ENCODE peak calls at places on chromosomes 13 and 19, in five cellular contexts. One of them, this sample, is unnamed. For H3K4me1, the result is how much of the 10 kb centered on the place peaks cover.

GRCh38 chr13:32426981-32427851 is 714 bp downstream of the N4BP2L1 start:
- DNase-seq in heart right ventricle: peak
- DNase-seq in right cardiac atrium: peak
- DNase-seq in effector memory CD4-positive, alpha-beta T cell: peak
- DNase-seq in tibial nerve: peak
- DNase-seq in this sample: peak

GRCh38 chr19:50222691-50223438 is 19.4 kb downstream of the MYH14 start:
- DNase-seq in tibial nerve: no peak
- DNase-seq in effector memory CD4-positive, alpha-beta T cell: no peak
- DNase-seq in heart right ventricle: no peak
- DNase-seq in right cardiac atrium: no peak
- DNase-seq in this sample: no peak

GRCh38 chr19:41697198-41697855 is 9.3 kb upstream of the CEACAM7 start:
- DNase-seq in heart right ventricle: no peak
- DNase-seq in tibial nerve: no peak
- DNase-seq in right cardiac atrium: no peak
- DNase-seq in effector memory CD4-positive, alpha-beta T cell: no peak
- DNase-seq in this sample: no peak

GRCh38 chr13:110347535-110348308 is 40.6 kb downstream of the COL4A2 start:
- DNase-seq in effector memory CD4-positive, alpha-beta T cell: no peak
- DNase-seq in tibial nerve: no peak
- DNase-seq in right cardiac atrium: peak
- DNase-seq in heart right ventricle: peak
- DNase-seq in this sample: no peak

GRCh38 chr19:45306522-45307027 is 16.1 kb downstream of the CKM start:
- DNase-seq in heart right ventricle: no peak
- DNase-seq in right cardiac atrium: no peak
- DNase-seq in tibial nerve: no peak
- DNase-seq in effector memory CD4-positive, alpha-beta T cell: no peak
- DNase-seq in this sample: no peak

GRCh38 chr13:43802511-43802910 is 15.7 kb upstream of the ENOX1 start:
- DNase-seq in effector memory CD4-positive, alpha-beta T cell: no peak
- DNase-seq in right cardiac atrium: no peak
- DNase-seq in tibial nerve: no peak
- DNase-seq in heart right ventricle: no peak
- DNase-seq in this sample: no peak

GRCh38 chr13:22050951-22051563 is 380.2 kb downstream of the FGF9 start:
- DNase-seq in tibial nerve: no peak
- DNase-seq in heart right ventricle: no peak
- DNase-seq in right cardiac atrium: no peak
- DNase-seq in effector memory CD4-positive, alpha-beta T cell: no peak
- DNase-seq in this sample: no peak

GRCh38 chr13:42524487-42525034 is 49.4 kb upstream of the TNFSF11 start:
- DNase-seq in effector memory CD4-positive, alpha-beta T cell: no peak
- DNase-seq in heart right ventricle: no peak
- DNase-seq in tibial nerve: no peak
- DNase-seq in right cardiac atrium: no peak
- DNase-seq in this sample: no peak

GRCh38 chr13:78193853-78194252 is 275.2 kb upstream of the EDNRB start:
- DNase-seq in effector memory CD4-positive, alpha-beta T cell: no peak
- DNase-seq in heart right ventricle: no peak
- DNase-seq in tibial nerve: no peak
- DNase-seq in right cardiac atrium: no peak
- DNase-seq in this sample: no peak

GRCh38 chr19:35204799-35205732 is 23.5 kb downstream of the FAM187B start:
- DNase-seq in tibial nerve: no peak
- DNase-seq in heart right ventricle: no peak
- DNase-seq in right cardiac atrium: no peak
- DNase-seq in effector memory CD4-positive, alpha-beta T cell: no peak
- DNase-seq in this sample: peak

GRCh38 chr19:55579766-55580621 is 654 bp downstream of the ZNF579 start:
- DNase-seq in heart right ventricle: peak
- DNase-seq in tibial nerve: no peak
- DNase-seq in effector memory CD4-positive, alpha-beta T cell: no peak
- DNase-seq in right cardiac atrium: peak
- DNase-seq in this sample: peak

GRCh38 chr13:50594276-50594970 is 249.1 kb downstream of the DLEU7 start:
- DNase-seq in heart right ventricle: no peak
- DNase-seq in right cardiac atrium: no peak
- DNase-seq in tibial nerve: no peak
- DNase-seq in effector memory CD4-positive, alpha-beta T cell: no peak
- DNase-seq in this sample: no peak

GRCh38 chr19:5826531-5827341 is 12.8 kb downstream of the FUT6 start:
- DNase-seq in effector memory CD4-positive, alpha-beta T cell: no peak
- DNase-seq in right cardiac atrium: peak
- DNase-seq in tibial nerve: no peak
- DNase-seq in heart right ventricle: peak
- DNase-seq in this sample: peak

GRCh38 chr13:27379126-27379525 is 45.3 kb upstream of the GTF3A start:
- DNase-seq in effector memory CD4-positive, alpha-beta T cell: no peak
- DNase-seq in heart right ventricle: no peak
- DNase-seq in right cardiac atrium: no peak
- DNase-seq in tibial nerve: no peak
- DNase-seq in this sample: no peak

GRCh38 chr19:38877781-38878574 is at the start of gene RINL:
- DNase-seq in right cardiac atrium: no peak
- DNase-seq in tibial nerve: no peak
- DNase-seq in effector memory CD4-positive, alpha-beta T cell: peak
- DNase-seq in heart right ventricle: no peak
- DNase-seq in this sample: peak

GRCh38 chr19:15268192-15268927 is 36.1 kb upstream of the EPHX3 start:
- DNase-seq in effector memory CD4-positive, alpha-beta T cell: no peak
- DNase-seq in heart right ventricle: no peak
- DNase-seq in right cardiac atrium: peak
- DNase-seq in tibial nerve: no peak
- DNase-seq in this sample: peak

GRCh38 chr19:50870417-50871089 is 2.7 kb upstream of the KLK2 start:
- DNase-seq in tibial nerve: no peak
- DNase-seq in heart right ventricle: no peak
- DNase-seq in right cardiac atrium: no peak
- DNase-seq in effector memory CD4-positive, alpha-beta T cell: no peak
- DNase-seq in this sample: no peak

GRCh38 chr19:5046339-5047039 is 77.6 kb downstream of the KDM4B start:
- DNase-seq in heart right ventricle: no peak
- DNase-seq in right cardiac atrium: no peak
- DNase-seq in tibial nerve: no peak
- DNase-seq in effector memory CD4-positive, alpha-beta T cell: no peak
- DNase-seq in this sample: peak

GRCh38 chr19:50835785-50836542 is 2.6 kb upstream of the KLK15 start:
- DNase-seq in right cardiac atrium: peak
- DNase-seq in heart right ventricle: peak
- DNase-seq in tibial nerve: peak
- DNase-seq in effector memory CD4-positive, alpha-beta T cell: peak
- DNase-seq in this sample: peak

GRCh38 chr19:6821639-6822310 is 49.3 kb downstream of the VAV1 start:
- DNase-seq in tibial nerve: no peak
- DNase-seq in effector memory CD4-positive, alpha-beta T cell: no peak
- DNase-seq in right cardiac atrium: no peak
- DNase-seq in heart right ventricle: no peak
- DNase-seq in this sample: no peak

GRCh38 chr13:94464771-94465170 is 14.7 kb downstream of the DCT start:
- DNase-seq in effector memory CD4-positive, alpha-beta T cell: no peak
- DNase-seq in right cardiac atrium: no peak
- DNase-seq in heart right ventricle: no peak
- DNase-seq in tibial nerve: no peak
- DNase-seq in this sample: no peak

GRCh38 chr19:48330012-48330681 is 4.8 kb downstream of the EMP3 start:
- DNase-seq in right cardiac atrium: peak
- DNase-seq in effector memory CD4-positive, alpha-beta T cell: peak
- DNase-seq in heart right ventricle: peak
- DNase-seq in tibial nerve: peak
- DNase-seq in this sample: peak

GRCh38 chr13:111609631-111610030 is 289.2 kb downstream of the TEX29 start:
- DNase-seq in right cardiac atrium: no peak
- DNase-seq in effector memory CD4-positive, alpha-beta T cell: no peak
- DNase-seq in heart right ventricle: no peak
- DNase-seq in tibial nerve: no peak
- DNase-seq in this sample: no peak

GRCh38 chr13:48448285-48448962 is 35.5 kb upstream of the LPAR6 start:
- DNase-seq in effector memory CD4-positive, alpha-beta T cell: no peak
- DNase-seq in heart right ventricle: no peak
- DNase-seq in right cardiac atrium: no peak
- DNase-seq in tibial nerve: no peak
- DNase-seq in this sample: no peak

GRCh38 chr19:5336195-5336965 is 4.2 kb downstream of the PTPRS start:
- DNase-seq in right cardiac atrium: no peak
- DNase-seq in heart right ventricle: no peak
- DNase-seq in tibial nerve: no peak
- DNase-seq in effector memory CD4-positive, alpha-beta T cell: no peak
- DNase-seq in this sample: no peak

GRCh38 chr19:8423821-8424223 is 10.7 kb downstream of the MARCHF2 start:
- DNase-seq in tibial nerve: peak
- DNase-seq in right cardiac atrium: peak
- DNase-seq in heart right ventricle: peak
- DNase-seq in effector memory CD4-positive, alpha-beta T cell: no peak
- DNase-seq in this sample: peak

GRCh38 chr13:104841110-104841509 is 1694.4 kb downstream of the EFNB2 start:
- DNase-seq in effector memory CD4-positive, alpha-beta T cell: no peak
- DNase-seq in heart right ventricle: no peak
- DNase-seq in tibial nerve: no peak
- DNase-seq in right cardiac atrium: no peak
- DNase-seq in this sample: no peak

GRCh38 chr13:114053026-114053425 is 79.2 kb upstream of the C13orf46 start:
- DNase-seq in effector memory CD4-positive, alpha-beta T cell: no peak
- DNase-seq in heart right ventricle: no peak
- DNase-seq in right cardiac atrium: no peak
- DNase-seq in tibial nerve: no peak
- DNase-seq in this sample: no peak

GRCh38 chr19:18487576-18488402 is 34.1 kb downstream of the ELL start:
- DNase-seq in heart right ventricle: no peak
- DNase-seq in tibial nerve: no peak
- DNase-seq in right cardiac atrium: no peak
- DNase-seq in effector memory CD4-positive, alpha-beta T cell: no peak
- DNase-seq in this sample: no peak

GRCh38 chr19:18481505-18482222 is 40.2 kb downstream of the ELL start:
- DNase-seq in tibial nerve: no peak
- DNase-seq in effector memory CD4-positive, alpha-beta T cell: no peak
- DNase-seq in heart right ventricle: no peak
- DNase-seq in right cardiac atrium: no peak
- DNase-seq in this sample: no peak

GRCh38 chr19:18486746-18487145 is 35.1 kb downstream of the ELL start:
- DNase-seq in right cardiac atrium: no peak
- DNase-seq in tibial nerve: no peak
- DNase-seq in heart right ventricle: no peak
- DNase-seq in effector memory CD4-positive, alpha-beta T cell: no peak
- DNase-seq in this sample: no peak

GRCh38 chr19:18483119-18483518 is 38.8 kb downstream of the ELL start:
- DNase-seq in right cardiac atrium: no peak
- DNase-seq in heart right ventricle: no peak
- DNase-seq in effector memory CD4-positive, alpha-beta T cell: no peak
- DNase-seq in tibial nerve: no peak
- DNase-seq in this sample: no peak

DNA sequence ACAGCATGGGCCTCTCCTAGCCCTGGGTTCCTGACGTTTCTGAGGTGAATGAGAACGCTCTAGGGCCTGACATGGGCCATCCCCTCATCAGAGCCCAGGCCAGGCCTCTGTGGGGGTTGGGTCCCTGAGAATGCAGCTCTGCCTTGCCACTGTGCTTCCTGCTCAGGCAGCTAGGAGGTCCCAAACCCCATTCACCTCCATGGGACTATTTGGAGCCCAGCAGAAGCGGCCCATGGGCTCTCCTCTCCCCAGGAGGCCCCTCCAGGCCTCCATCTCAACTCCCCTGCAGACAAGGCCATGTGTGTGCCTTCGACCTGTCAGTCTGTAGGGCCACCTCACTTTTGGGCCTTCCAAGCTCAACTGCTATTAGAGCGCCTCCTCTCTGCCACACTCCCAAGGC is 36.9 kb downstream of the ELL start:
- DNase-seq in heart right ventricle: no peak
- DNase-seq in effector memory CD4-positive, alpha-beta T cell: no peak
- DNase-seq in right cardiac atrium: no peak
- DNase-seq in tibial nerve: no peak
- DNase-seq in this sample: no peak
- H3K4me1 ChIP-seq in heart right ventricle: half or more
- H3K4me1 ChIP-seq in effector memory CD4-positive, alpha-beta T cell: under half
- H3K4me1 ChIP-seq in right cardiac atrium: under half
- H3K4me1 ChIP-seq in tibial nerve: under half
- H3K4me1 ChIP-seq in this sample: half or more

DNA sequence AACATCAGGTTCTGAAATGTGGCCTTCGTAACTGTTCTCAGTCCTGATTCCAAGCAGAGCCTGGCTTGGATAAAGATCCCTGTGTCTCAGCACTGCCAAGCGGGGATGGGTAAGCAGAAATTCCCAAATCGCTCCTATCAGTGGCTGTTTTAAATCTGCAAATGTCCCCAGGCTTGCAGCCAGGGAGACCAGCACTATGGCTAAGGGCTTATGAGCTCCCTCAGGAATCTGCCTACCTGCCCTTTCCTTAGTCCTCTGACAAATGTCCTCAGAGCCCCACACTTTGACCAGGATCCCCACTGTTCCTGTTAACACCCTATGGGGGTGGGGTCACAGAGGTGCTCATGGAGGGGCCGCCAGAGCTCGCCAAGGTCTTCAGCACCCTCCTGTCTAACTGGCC is 1062.8 kb downstream of the UQCRFS1 start:
- DNase-seq in effector memory CD4-positive, alpha-beta T cell: no peak
- DNase-seq in heart right ventricle: no peak
- DNase-seq in right cardiac atrium: no peak
- DNase-seq in tibial nerve: no peak
- DNase-seq in this sample: no peak
- H3K4me3 ChIP-seq in effector memory CD4-positive, alpha-beta T cell: no peak
- H3K4me3 ChIP-seq in heart right ventricle: no peak
- H3K4me3 ChIP-seq in right cardiac atrium: no peak
- H3K4me3 ChIP-seq in tibial nerve: no peak
- H3K4me3 ChIP-seq in this sample: no peak

DNA sequence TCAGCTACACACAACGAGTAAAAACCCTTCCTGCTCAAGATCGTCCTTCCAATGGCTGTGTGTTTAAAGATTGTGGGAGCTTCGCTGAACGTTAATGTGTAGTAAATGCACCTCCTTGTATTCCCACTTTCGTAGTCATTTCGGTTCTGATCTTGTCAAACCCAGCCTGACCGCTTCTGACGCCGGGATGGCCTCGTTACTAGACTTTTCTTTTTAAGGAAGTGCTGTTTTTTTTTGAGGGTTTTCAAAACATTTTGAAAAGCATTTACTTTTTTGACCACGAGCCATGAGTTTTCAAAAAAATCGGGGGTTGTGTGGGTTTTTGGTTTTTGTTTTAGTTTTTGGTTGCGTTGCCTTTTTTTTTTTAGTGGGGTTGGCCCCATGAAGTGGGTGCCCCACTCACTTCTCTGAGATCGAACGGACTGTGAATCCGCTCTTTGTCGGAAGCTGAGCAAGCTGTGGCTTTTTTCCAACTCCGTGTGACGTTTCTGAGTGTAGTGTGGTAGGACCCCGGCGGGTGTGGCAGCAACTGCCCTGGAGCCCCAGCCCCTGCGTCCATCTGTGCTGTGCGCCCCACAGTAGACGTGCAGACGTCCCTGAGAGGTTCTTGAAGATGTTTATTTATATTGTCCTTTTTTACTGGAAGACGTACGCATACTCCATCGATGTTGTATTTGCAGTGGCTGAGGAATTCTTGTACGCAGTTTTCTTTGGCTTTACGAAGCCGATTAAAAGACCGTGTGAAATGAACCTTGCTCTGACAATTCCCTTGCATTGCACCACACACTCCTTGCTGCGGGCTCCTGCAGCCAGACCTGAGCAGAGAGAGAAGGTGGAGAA is 2.7 kb upstream of the FAM174C start:
- DNase-seq in effector memory CD4-positive, alpha-beta T cell: no peak
- DNase-seq in right cardiac atrium: no peak
- DNase-seq in tibial nerve: no peak
- DNase-seq in heart right ventricle: no peak
- DNase-seq in this sample: no peak
- H3K4me1 ChIP-seq in effector memory CD4-positive, alpha-beta T cell: half or more
- H3K4me1 ChIP-seq in right cardiac atrium: under half
- H3K4me1 ChIP-seq in tibial nerve: under half
- H3K4me1 ChIP-seq in heart right ventricle: half or more
- H3K4me1 ChIP-seq in this sample: half or more

GRCh38 chr13:80132741-80133601 is 208.0 kb downstream of the SPRY2 start:
- DNase-seq in heart right ventricle: peak
- DNase-seq in tibial nerve: peak
- DNase-seq in right cardiac atrium: peak
- DNase-seq in effector memory CD4-positive, alpha-beta T cell: no peak
- DNase-seq in this sample: peak
- H3K4me3 ChIP-seq in heart right ventricle: peak
- H3K4me3 ChIP-seq in tibial nerve: peak
- H3K4me3 ChIP-seq in right cardiac atrium: peak
- H3K4me3 ChIP-seq in effector memory CD4-positive, alpha-beta T cell: no peak
- H3K4me3 ChIP-seq in this sample: peak